ENCODE peak calls at places on chromosomes 1 and 21, in five cellular contexts. One of them, this sample, is unnamed. For H3K4me1, the result is how much of the 10 kb centered on the place peaks cover.

GRCh38 chr1:185812934-185813333 is 78.7 kb downstream of the HMCN1 start:
- DNase-seq in GM23248: no peak
- DNase-seq in IMR-90: no peak
- DNase-seq in neural progenitor cell: no peak
- DNase-seq in MM.1S: no peak
- DNase-seq in this sample: no peak

GRCh38 chr1:152906023-152906565 is 2.3 kb upstream of the IVL start:
- DNase-seq in GM23248: peak
- DNase-seq in IMR-90: peak
- DNase-seq in neural progenitor cell: no peak
- DNase-seq in MM.1S: no peak
- DNase-seq in this sample: no peak

GRCh38 chr1:8137406-8138244 is 111.5 kb upstream of the ERRFI1 start:
- DNase-seq in GM23248: peak
- DNase-seq in IMR-90: peak
- DNase-seq in neural progenitor cell: peak
- DNase-seq in MM.1S: no peak
- DNase-seq in this sample: no peak

GRCh38 chr1:209769171-209769904 is 13.5 kb downstream of the TRAF3IP3 start:
- DNase-seq in GM23248: peak
- DNase-seq in IMR-90: peak
- DNase-seq in neural progenitor cell: no peak
- DNase-seq in MM.1S: peak
- DNase-seq in this sample: peak

GRCh38 chr1:8679411-8679800 is 138.0 kb downstream of the RERE start:
- DNase-seq in GM23248: peak
- DNase-seq in IMR-90: peak
- DNase-seq in neural progenitor cell: no peak
- DNase-seq in MM.1S: no peak
- DNase-seq in this sample: no peak

GRCh38 chr1:212595787-212596714 is 12.5 kb upstream of the ATF3 start:
- DNase-seq in GM23248: peak
- DNase-seq in IMR-90: peak
- DNase-seq in neural progenitor cell: no peak
- DNase-seq in MM.1S: peak
- DNase-seq in this sample: peak

GRCh38 chr1:192905049-192905448 is 96.2 kb downstream of the RGS2 start:
- DNase-seq in GM23248: no peak
- DNase-seq in IMR-90: no peak
- DNase-seq in neural progenitor cell: no peak
- DNase-seq in MM.1S: no peak
- DNase-seq in this sample: no peak

GRCh38 chr1:60280764-60281278 is 207.3 kb upstream of the C1orf87 start:
- DNase-seq in GM23248: no peak
- DNase-seq in IMR-90: no peak
- DNase-seq in neural progenitor cell: peak
- DNase-seq in MM.1S: no peak
- DNase-seq in this sample: no peak

GRCh38 chr1:20846461-20847374 is 59.6 kb upstream of the HP1BP3 start:
- DNase-seq in GM23248: no peak
- DNase-seq in IMR-90: peak
- DNase-seq in neural progenitor cell: no peak
- DNase-seq in MM.1S: no peak
- DNase-seq in this sample: no peak

GRCh38 chr1:76256289-76257223 is 182.0 kb downstream of the ST6GALNAC3 start:
- DNase-seq in GM23248: no peak
- DNase-seq in IMR-90: no peak
- DNase-seq in neural progenitor cell: no peak
- DNase-seq in MM.1S: no peak
- DNase-seq in this sample: no peak

GRCh38 chr1:8545078-8545477 is 227.2 kb downstream of the SLC45A1 start:
- DNase-seq in GM23248: no peak
- DNase-seq in IMR-90: peak
- DNase-seq in neural progenitor cell: no peak
- DNase-seq in MM.1S: no peak
- DNase-seq in this sample: no peak

GRCh38 chr1:152884966-152885624 is 7.0 kb downstream of the SMCP start:
- DNase-seq in GM23248: peak
- DNase-seq in IMR-90: no peak
- DNase-seq in neural progenitor cell: no peak
- DNase-seq in MM.1S: no peak
- DNase-seq in this sample: no peak

GRCh38 chr21:44579056-44579832 is 1.2 kb downstream of the KRTAP10-5 start:
- DNase-seq in GM23248: no peak
- DNase-seq in IMR-90: no peak
- DNase-seq in neural progenitor cell: no peak
- DNase-seq in MM.1S: no peak
- DNase-seq in this sample: no peak

GRCh38 chr21:38533887-38534286 is 35.6 kb upstream of the ERG start:
- DNase-seq in GM23248: no peak
- DNase-seq in IMR-90: no peak
- DNase-seq in neural progenitor cell: peak
- DNase-seq in MM.1S: no peak
- DNase-seq in this sample: no peak

GRCh38 chr1:225770586-225771248 is 6.9 kb upstream of the SRP9 start:
- DNase-seq in GM23248: no peak
- DNase-seq in IMR-90: no peak
- DNase-seq in neural progenitor cell: peak
- DNase-seq in MM.1S: no peak
- DNase-seq in this sample: no peak

GRCh38 chr1:3482590-3482899 is 28.1 kb downstream of the ARHGEF16 start:
- DNase-seq in GM23248: no peak
- DNase-seq in IMR-90: no peak
- DNase-seq in neural progenitor cell: no peak
- DNase-seq in MM.1S: no peak
- DNase-seq in this sample: no peak

GRCh38 chr1:54399765-54400164 is 6.4 kb downstream of the SSBP3 start:
- DNase-seq in GM23248: no peak
- DNase-seq in IMR-90: no peak
- DNase-seq in neural progenitor cell: no peak
- DNase-seq in MM.1S: no peak
- DNase-seq in this sample: no peak

GRCh38 chr21:37368536-37369279 is 2.1 kb downstream of the DYRK1A start:
- DNase-seq in GM23248: peak
- DNase-seq in IMR-90: peak
- DNase-seq in neural progenitor cell: no peak
- DNase-seq in MM.1S: no peak
- DNase-seq in this sample: peak

GRCh38 chr1:9426291-9426711 is 113.0 kb upstream of the SLC25A33 start:
- DNase-seq in GM23248: no peak
- DNase-seq in IMR-90: no peak
- DNase-seq in neural progenitor cell: no peak
- DNase-seq in MM.1S: peak
- DNase-seq in this sample: peak

GRCh38 chr1:2061065-2061778 is 11.0 kb downstream of the PRKCZ start:
- DNase-seq in GM23248: no peak
- DNase-seq in IMR-90: no peak
- DNase-seq in neural progenitor cell: no peak
- DNase-seq in MM.1S: no peak
- DNase-seq in this sample: no peak

GRCh38 chr1:172699695-172700094 is 40.8 kb downstream of the FASLG start:
- DNase-seq in GM23248: peak
- DNase-seq in IMR-90: no peak
- DNase-seq in neural progenitor cell: no peak
- DNase-seq in MM.1S: no peak
- DNase-seq in this sample: no peak

GRCh38 chr1:193408782-193409293 is 222.4 kb upstream of the B3GALT2 start:
- DNase-seq in GM23248: peak
- DNase-seq in IMR-90: peak
- DNase-seq in neural progenitor cell: peak
- DNase-seq in MM.1S: no peak
- DNase-seq in this sample: peak

GRCh38 chr1:179742291-179742690 is 800 bp upstream of the FAM163A start:
- DNase-seq in GM23248: no peak
- DNase-seq in IMR-90: no peak
- DNase-seq in neural progenitor cell: no peak
- DNase-seq in MM.1S: no peak
- DNase-seq in this sample: no peak

GRCh38 chr1:93878889-93879586 is at the start of gene DNTTIP2:
- DNase-seq in GM23248: peak
- DNase-seq in IMR-90: peak
- DNase-seq in neural progenitor cell: peak
- DNase-seq in MM.1S: peak
- DNase-seq in this sample: peak

GRCh38 chr1:183215076-183215720 is 29.1 kb downstream of the LAMC2 start:
- DNase-seq in GM23248: no peak
- DNase-seq in IMR-90: no peak
- DNase-seq in neural progenitor cell: no peak
- DNase-seq in MM.1S: no peak
- DNase-seq in this sample: no peak

GRCh38 chr1:151574575-151575529 is 34.7 kb downstream of the TUFT1 start:
- DNase-seq in GM23248: peak
- DNase-seq in IMR-90: peak
- DNase-seq in neural progenitor cell: no peak
- DNase-seq in MM.1S: no peak
- DNase-seq in this sample: peak

GRCh38 chr1:17768651-17769241 is 13.6 kb downstream of the ACTL8 start:
- DNase-seq in GM23248: peak
- DNase-seq in IMR-90: peak
- DNase-seq in neural progenitor cell: no peak
- DNase-seq in MM.1S: no peak
- DNase-seq in this sample: peak

GRCh38 chr1:154819628-154820590 is 50.2 kb downstream of the KCNN3 start:
- DNase-seq in GM23248: peak
- DNase-seq in IMR-90: no peak
- DNase-seq in neural progenitor cell: peak
- DNase-seq in MM.1S: no peak
- DNase-seq in this sample: no peak

GRCh38 chr1:103372866-103373265 is 152.6 kb upstream of the RNPC3 start:
- DNase-seq in GM23248: peak
- DNase-seq in IMR-90: no peak
- DNase-seq in neural progenitor cell: no peak
- DNase-seq in MM.1S: no peak
- DNase-seq in this sample: no peak

GRCh38 chr1:178633068-178633467 is 92.0 kb upstream of the RALGPS2 start:
- DNase-seq in GM23248: peak
- DNase-seq in IMR-90: peak
- DNase-seq in neural progenitor cell: no peak
- DNase-seq in MM.1S: no peak
- DNase-seq in this sample: no peak

GRCh38 chr1:185170291-185170848 is 13.4 kb downstream of the SWT1 start:
- DNase-seq in GM23248: peak
- DNase-seq in IMR-90: peak
- DNase-seq in neural progenitor cell: peak
- DNase-seq in MM.1S: peak
- DNase-seq in this sample: peak

GRCh38 chr1:240765732-240766363 is 153.9 kb upstream of the GREM2 start:
- DNase-seq in GM23248: peak
- DNase-seq in IMR-90: peak
- DNase-seq in neural progenitor cell: peak
- DNase-seq in MM.1S: no peak
- DNase-seq in this sample: no peak

GRCh38 chr1:234707641-234708040 is 97.7 kb upstream of the IRF2BP2 start:
- DNase-seq in GM23248: peak
- DNase-seq in IMR-90: peak
- DNase-seq in neural progenitor cell: no peak
- DNase-seq in MM.1S: no peak
- DNase-seq in this sample: peak

GRCh38 chr1:91712981-91713841 is 172.7 kb downstream of the TGFBR3 start:
- DNase-seq in GM23248: peak
- DNase-seq in IMR-90: peak
- DNase-seq in neural progenitor cell: no peak
- DNase-seq in MM.1S: no peak
- DNase-seq in this sample: peak

GRCh38 chr1:101451888-101452287 is 215.1 kb downstream of the S1PR1 start:
- DNase-seq in GM23248: no peak
- DNase-seq in IMR-90: no peak
- DNase-seq in neural progenitor cell: no peak
- DNase-seq in MM.1S: no peak
- DNase-seq in this sample: no peak

GRCh38 chr1:59005491-59006308 is 221.9 kb upstream of the JUN start:
- DNase-seq in GM23248: no peak
- DNase-seq in IMR-90: no peak
- DNase-seq in neural progenitor cell: no peak
- DNase-seq in MM.1S: peak
- DNase-seq in this sample: no peak

GRCh38 chr1:235329139-235329808 is 904 bp downstream of the GGPS1 start:
- DNase-seq in GM23248: peak
- DNase-seq in IMR-90: peak
- DNase-seq in neural progenitor cell: peak
- DNase-seq in MM.1S: peak
- DNase-seq in this sample: peak

GRCh38 chr1:225146478-225146877 is 217.0 kb downstream of the DNAH14 start:
- DNase-seq in GM23248: no peak
- DNase-seq in IMR-90: no peak
- DNase-seq in neural progenitor cell: peak
- DNase-seq in MM.1S: no peak
- DNase-seq in this sample: no peak

GRCh38 chr1:153962088-153963029 is 978 bp downstream of the SLC39A1 start:
- DNase-seq in GM23248: peak
- DNase-seq in IMR-90: peak
- DNase-seq in neural progenitor cell: no peak
- DNase-seq in MM.1S: no peak
- DNase-seq in this sample: peak

GRCh38 chr1:170735366-170736263 is 71.7 kb downstream of the PRRX1 start:
- DNase-seq in GM23248: no peak
- DNase-seq in IMR-90: no peak
- DNase-seq in neural progenitor cell: no peak
- DNase-seq in MM.1S: no peak
- DNase-seq in this sample: no peak
- H3K9ac ChIP-seq in GM23248: no peak
- H3K9ac ChIP-seq in IMR-90: no peak
- H3K9ac ChIP-seq in neural progenitor cell: no peak
- H3K9ac ChIP-seq in MM.1S: no peak
- H3K9ac ChIP-seq in this sample: no peak

GRCh38 chr1:246571953-246572352 is 5.7 kb downstream of the CNST start:
- DNase-seq in GM23248: no peak
- DNase-seq in IMR-90: no peak
- DNase-seq in neural progenitor cell: no peak
- DNase-seq in MM.1S: no peak
- DNase-seq in this sample: no peak
- H3K4me1 ChIP-seq in GM23248: under half
- H3K4me1 ChIP-seq in IMR-90: under half
- H3K4me1 ChIP-seq in neural progenitor cell: under half
- H3K4me1 ChIP-seq in MM.1S: under half
- H3K4me1 ChIP-seq in this sample: under half

GRCh38 chr1:79037085-79037484 is 30.6 kb upstream of the ADGRL4 start:
- DNase-seq in GM23248: no peak
- DNase-seq in IMR-90: no peak
- DNase-seq in neural progenitor cell: no peak
- DNase-seq in MM.1S: no peak
- DNase-seq in this sample: no peak
- H3K9ac ChIP-seq in GM23248: no peak
- H3K9ac ChIP-seq in IMR-90: no peak
- H3K9ac ChIP-seq in neural progenitor cell: no peak
- H3K9ac ChIP-seq in MM.1S: no peak
- H3K9ac ChIP-seq in this sample: no peak

GRCh38 chr21:42747746-42748351 is 94.4 kb downstream of the PDE9A start:
- DNase-seq in GM23248: no peak
- DNase-seq in IMR-90: no peak
- DNase-seq in neural progenitor cell: peak
- DNase-seq in MM.1S: no peak
- DNase-seq in this sample: no peak
- H3K4me1 ChIP-seq in GM23248: under half
- H3K4me1 ChIP-seq in IMR-90: under half
- H3K4me1 ChIP-seq in neural progenitor cell: under half
- H3K4me1 ChIP-seq in MM.1S: under half
- H3K4me1 ChIP-seq in this sample: under half

This sample was measured in colonic mucosa.